ENCODE peak calls at places on chromosomes 4 and X, in six cellular contexts. Q, M, K, A, C and T are unnamed samples.

GRCh38 chr4:72817012-72817411 is 248.0 kb upstream of the ADAMTS3 start:
- DNase-seq in Q (no peak), M (no peak), K (no peak), A (no peak), C (no peak), T (no peak)

GRCh38 chrX:63470506-63470905 is 119.4 kb upstream of the SPIN4 start:
- DNase-seq in Q (no peak), M (no peak), K (no peak), A (no peak), C (no peak), T (peak; percentile 95)

GRCh38 chr4:10694151-10694825 is 9.7 kb upstream of the CLNK start:
- DNase-seq in Q (no peak), M (no peak), K (no peak), A (no peak), C (no peak), T (no peak)

GRCh38 chrX:20144491-20144890 is 2.9 kb upstream of the EIF1AX start:
- DNase-seq in Q (no peak), M (no peak), K (no peak), A (no peak), C (no peak), T (no peak)

GRCh38 chr4:13633671-13634070 is 6.1 kb upstream of the BOD1L1 start:
- DNase-seq in Q (no peak), M (no peak), K (no peak), A (no peak), C (no peak), T (no peak)

GRCh38 chr4:123937612-123938011 is 541.0 kb downstream of the SPRY1 start:
- DNase-seq in Q (no peak), M (no peak), K (no peak), A (no peak), C (no peak), T (peak; percentile 57)

GRCh38 chr4:54542540-54543041 is 115.2 kb upstream of the KIT start:
- DNase-seq in Q (no peak), M (no peak), K (no peak), A (no peak), C (no peak), T (no peak)

GRCh38 chrX:123504630-123505270 is 228.1 kb downstream of the THOC2 start:
- DNase-seq in Q (no peak), M (peak; percentile 60), K (no peak), A (no peak), C (no peak), T (no peak)

GRCh38 chr4:113575391-113575790 is 186.1 kb downstream of the CAMK2D start:
- DNase-seq in Q (no peak), M (no peak), K (no peak), A (no peak), C (no peak), T (no peak)

GRCh38 chr4:121380448-121381147 is at the start of gene QRFPR:
- DNase-seq in Q (no peak), M (peak; percentile 86), K (no peak), A (no peak), C (no peak), T (no peak)

GRCh38 chr4:100187781-100188180 is 2.5 kb downstream of the DDIT4L start:
- DNase-seq in Q (no peak), M (no peak), K (no peak), A (no peak), C (no peak), T (no peak)
- H3K4me1 ChIP-seq in Q (no peaks in the 10 kb centered on the region), M (peaks cover 7% of the 10 kb centered on the region), K (no peaks in the 10 kb centered on the region), A (peaks cover 16% of the 10 kb centered on the region), C (peaks cover 10% of the 10 kb centered on the region), T (peaks cover 22% of the 10 kb centered on the region)

DNA sequence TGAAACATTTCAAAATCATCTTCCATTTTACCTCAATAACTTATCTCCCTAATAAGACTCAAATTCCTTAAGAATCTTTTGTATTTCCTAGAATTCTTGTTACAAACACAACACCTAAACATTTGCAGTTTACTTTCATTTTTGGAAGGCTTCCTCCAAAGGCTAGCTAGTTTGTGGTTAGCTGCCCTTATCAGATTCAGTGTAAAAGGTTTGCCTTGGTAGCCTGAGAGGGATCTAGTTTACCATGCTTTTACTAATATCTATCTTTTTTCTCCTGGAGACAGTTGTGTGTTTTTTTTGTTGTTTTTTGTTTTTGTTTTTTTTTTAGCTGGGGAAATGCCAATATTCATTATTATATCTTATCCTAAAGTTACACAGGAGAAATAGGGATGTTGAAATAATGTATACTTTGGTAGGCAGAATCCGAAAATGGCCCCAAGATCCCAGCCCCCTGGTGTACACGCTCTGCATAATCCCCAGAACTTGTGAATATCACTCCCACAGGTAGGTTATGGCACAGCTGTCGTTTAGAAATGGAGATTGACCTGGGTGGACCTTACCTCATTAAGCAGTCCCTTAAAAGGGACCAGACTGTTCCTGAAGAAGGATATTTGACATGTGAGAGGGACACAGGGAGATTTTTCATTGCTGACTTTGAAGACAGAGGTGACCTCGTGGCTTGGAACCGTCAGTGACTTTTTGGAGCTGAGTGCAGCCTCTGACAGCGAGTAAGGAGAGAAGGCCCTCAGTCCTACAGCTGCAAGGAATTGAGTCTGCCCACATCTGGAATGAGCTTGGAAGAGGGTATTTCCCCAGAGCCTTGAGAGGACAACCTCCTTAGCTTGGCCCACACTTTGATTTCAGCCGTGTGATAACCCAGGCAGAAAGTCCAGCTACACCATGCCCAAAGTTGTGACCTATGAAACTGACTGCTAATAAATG is 33.4 kb downstream of the SEPTIN11 start:
- DNase-seq in Q (no peak), M (no peak), K (peak; percentile 8), A (no peak), C (no peak), T (peak; percentile 18)
- H3K27me3 ChIP-seq in Q (no peaks in the 10 kb centered on the region), M (no peaks in the 10 kb centered on the region), K (no peaks in the 10 kb centered on the region), A (no peaks in the 10 kb centered on the region), C (no peaks in the 10 kb centered on the region), T (no peaks in the 10 kb centered on the region)

GRCh38 chrX:67328496-67328895 is 215.3 kb upstream of the AR start:
- DNase-seq in Q (no peak), M (no peak), K (no peak), A (no peak), C (no peak), T (no peak)
- H3K4me3 ChIP-seq in Q (no peak overlapping the region), M (no peak overlapping the region), K (no peak overlapping the region), A (no peak overlapping the region), C (no peak overlapping the region), T (no peak overlapping the region)

GRCh38 chr4:87042986-87043820 is 108.4 kb downstream of the AFF1 start:
- DNase-seq in Q (no peak), M (no peak), K (no peak), A (no peak), C (no peak), T (no peak)
- H3K4me1 ChIP-seq in Q (peaks cover 73% of the 10 kb centered on the region), M (peaks cover 19% of the 10 kb centered on the region), K (peaks cover 31% of the 10 kb centered on the region), A (peaks cover 72% of the 10 kb centered on the region), C (peaks cover 67% of the 10 kb centered on the region), T (peaks cover 20% of the 10 kb centered on the region)

DNA sequence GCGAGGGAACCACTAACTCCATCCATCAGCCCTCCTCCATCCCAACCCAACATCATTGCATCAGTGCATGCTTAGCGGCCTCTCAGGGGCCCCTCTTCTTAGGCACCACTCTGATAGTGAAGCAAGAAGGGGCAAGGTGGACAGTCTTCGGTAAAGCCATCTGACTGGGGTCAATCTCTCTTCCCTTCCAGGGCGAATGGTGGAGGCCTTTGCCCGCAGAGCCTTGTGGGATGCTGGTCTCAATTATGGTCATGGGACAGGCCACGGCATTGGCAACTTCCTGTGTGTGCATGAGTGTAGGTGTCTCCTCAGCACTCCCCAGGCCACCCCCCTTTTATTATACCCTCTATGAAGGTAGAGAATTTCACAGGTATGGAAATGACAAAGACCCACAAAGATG is 18.8 kb upstream of the SASH3 start:
- DNase-seq in Q (no peak), M (no peak), K (no peak), A (no peak), C (no peak), T (no peak)
- H3K27me3 ChIP-seq in Q (no peaks in the 10 kb centered on the region), M (no peaks in the 10 kb centered on the region), K (no peaks in the 10 kb centered on the region), A (no peaks in the 10 kb centered on the region), C (no peaks in the 10 kb centered on the region), T (no peaks in the 10 kb centered on the region)

GRCh38 chrX:66163447-66163846 is 600 bp upstream of the HEPH start:
- DNase-seq in Q (no peak), M (no peak), K (no peak), A (no peak), C (no peak), T (no peak)

GRCh38 chrX:66162331-66162822 is 1.7 kb upstream of the HEPH start:
- DNase-seq in Q (no peak), M (no peak), K (no peak), A (no peak), C (no peak), T (no peak)

GRCh38 chrX:66163849-66164401 is at the start of gene HEPH:
- DNase-seq in Q (no peak), M (peak; percentile 67), K (no peak), A (no peak), C (no peak), T (no peak)

GRCh38 chrX:66164931-66165330 is 884 bp downstream of the HEPH start:
- DNase-seq in Q (no peak), M (no peak), K (no peak), A (no peak), C (no peak), T (no peak)

GRCh38 chrX:66164470-66164869 is 423 bp downstream of the HEPH start:
- DNase-seq in Q (no peak), M (no peak), K (no peak), A (no peak), C (no peak), T (no peak)
- H3K4me3 ChIP-seq in Q (peak overlapping the region; percentile 46), M (peak overlapping the region; percentile 96), K (no peak overlapping the region), A (no peak overlapping the region), C (peak overlapping the region; percentile 36), T (no peak overlapping the region)